ENCODE peak calls at places on chromosomes 13 and 19, in nine cellular contexts. M is CD8-positive, alpha-beta T cell; J is brain microvascular endothelial cell; Z is left ventricle myocardium inferior; L is AG04450; E is endodermal cell; S is tibial artery; C is fibroblast of lung; N is GM12878. A is an unnamed sample. For H3K27me3, the result is how much of the 10 kb centered on the place peaks cover.

GRCh38 chr13:41577437-41577836 is 120.1 kb downstream of the RGCC start:
- DNase-seq in M (no peak), J (no peak), Z (peak), L (no peak), E (no peak), S (peak), C (peak), N (no peak), A (no peak)

GRCh38 chr19:15714638-15715037 is 13.2 kb upstream of the OR10H2 start:
- DNase-seq in M (no peak), J (no peak), Z (no peak), L (no peak), E (no peak), S (no peak), C (no peak), N (no peak), A (no peak)

GRCh38 chr13:113009743-113010509 is 40.9 kb downstream of the MCF2L start:
- DNase-seq in M (no peak), J (no peak), Z (no peak), L (no peak), E (no peak), S (no peak), C (no peak), N (no peak), A (no peak)

GRCh38 chr13:37648604-37649003 is 50.0 kb upstream of the POSTN start:
- DNase-seq in M (no peak), J (peak), Z (no peak), L (peak), E (no peak), S (no peak), C (peak), N (no peak), A (no peak)

GRCh38 chr19:49687150-49687549 is 2.2 kb upstream of the ADM5 start:
- DNase-seq in M (no peak), J (no peak), Z (no peak), L (no peak), E (no peak), S (no peak), C (no peak), N (no peak), A (no peak)

GRCh38 chr19:31110331-31110730 is 238.9 kb downstream of the TSHZ3 start:
- DNase-seq in M (no peak), J (no peak), Z (no peak), L (no peak), E (peak), S (no peak), C (peak), N (no peak), A (no peak)

GRCh38 chr13:102693250-102693649 is 1.6 kb downstream of the METTL21C start:
- DNase-seq in M (no peak), J (no peak), Z (no peak), L (no peak), E (no peak), S (no peak), C (no peak), N (no peak), A (no peak)

GRCh38 chr19:46489445-46490272 is 6.0 kb downstream of the PNMA8B start:
- DNase-seq in M (no peak), J (peak), Z (peak), L (no peak), E (peak), S (peak), C (peak), N (no peak), A (peak)

GRCh38 chr19:50556236-50557008 is 11.8 kb downstream of the LRRC4B start:
- DNase-seq in M (peak), J (peak), Z (peak), L (peak), E (peak), S (peak), C (peak), N (peak), A (peak)

GRCh38 chr13:50400930-50401553 is 385.8 kb downstream of the KCNRG start:
- DNase-seq in M (no peak), J (peak), Z (no peak), L (peak), E (no peak), S (no peak), C (peak), N (no peak), A (peak)

GRCh38 chr19:2474232-2475017 is 1.5 kb upstream of the GADD45B start:
- DNase-seq in M (peak), J (peak), Z (peak), L (no peak), E (peak), S (peak), C (peak), N (no peak), A (peak)

GRCh38 chr19:46967578-46968018 is 52.0 kb upstream of the NPAS1 start:
- DNase-seq in M (peak), J (no peak), Z (peak), L (no peak), E (no peak), S (no peak), C (no peak), N (no peak), A (no peak)

GRCh38 chr13:31045621-31046081 is 113.2 kb downstream of the TEX26 start:
- DNase-seq in M (peak), J (peak), Z (no peak), L (peak), E (peak), S (peak), C (peak), N (peak), A (no peak)

GRCh38 chr19:10111405-10111811 is at the start of gene P2RY11:
- DNase-seq in M (no peak), J (no peak), Z (no peak), L (no peak), E (no peak), S (no peak), C (no peak), N (peak), A (no peak)

GRCh38 chr19:863305-863620 is 3.8 kb downstream of the CFD start:
- DNase-seq in M (no peak), J (no peak), Z (no peak), L (no peak), E (no peak), S (no peak), C (no peak), N (no peak), A (no peak)

GRCh38 chr13:34357435-34358232 is 539.7 kb downstream of the RFC3 start:
- DNase-seq in M (no peak), J (peak), Z (no peak), L (peak), E (peak), S (no peak), C (peak), N (no peak), A (no peak)

GRCh38 chr19:35065574-35065973 is 24.1 kb downstream of the HPN start:
- DNase-seq in M (no peak), J (no peak), Z (no peak), L (no peak), E (no peak), S (no peak), C (no peak), N (no peak), A (no peak)

GRCh38 chr13:42405665-42406390 is 133.9 kb downstream of the AKAP11 start:
- DNase-seq in M (no peak), J (peak), Z (no peak), L (no peak), E (no peak), S (no peak), C (no peak), N (peak), A (no peak)

GRCh38 chr13:33728271-33729037 is 89.5 kb upstream of the RFC3 start:
- DNase-seq in M (no peak), J (no peak), Z (peak), L (no peak), E (no peak), S (no peak), C (peak), N (peak), A (no peak)

GRCh38 chr13:93216122-93216521 is 10.5 kb upstream of the GPC6 start:
- DNase-seq in M (no peak), J (no peak), Z (no peak), L (no peak), E (peak), S (no peak), C (no peak), N (no peak), A (no peak)

GRCh38 chr19:8526345-8527062 is 12.5 kb upstream of the ZNF414 start:
- DNase-seq in M (no peak), J (peak), Z (peak), L (peak), E (peak), S (peak), C (peak), N (no peak), A (peak)

GRCh38 chr13:82847595-82847994 is 1034.7 kb downstream of the SLITRK1 start:
- DNase-seq in M (no peak), J (no peak), Z (no peak), L (no peak), E (no peak), S (no peak), C (no peak), N (no peak), A (no peak)

GRCh38 chr13:94093652-94094310 is 385.7 kb downstream of the DCT start:
- DNase-seq in M (no peak), J (no peak), Z (no peak), L (no peak), E (no peak), S (no peak), C (peak), N (no peak), A (no peak)

GRCh38 chr13:52428295-52428694 is 22.1 kb downstream of the VPS36 start:
- DNase-seq in M (no peak), J (peak), Z (no peak), L (peak), E (no peak), S (no peak), C (no peak), N (no peak), A (no peak)

GRCh38 chr19:43814663-43815352 is 12.3 kb upstream of the ZNF283 start:
- DNase-seq in M (no peak), J (no peak), Z (no peak), L (no peak), E (no peak), S (no peak), C (no peak), N (no peak), A (no peak)

GRCh38 chr19:43820861-43821215 is 6.3 kb upstream of the ZNF283 start:
- DNase-seq in M (no peak), J (no peak), Z (no peak), L (no peak), E (no peak), S (no peak), C (no peak), N (no peak), A (no peak)

GRCh38 chr19:43812689-43813088 is 10.4 kb upstream of the LYPD5 start:
- DNase-seq in M (no peak), J (no peak), Z (no peak), L (no peak), E (no peak), S (no peak), C (no peak), N (no peak), A (no peak)

GRCh38 chr19:43820098-43820860 is 6.8 kb upstream of the ZNF283 start:
- DNase-seq in M (peak), J (peak), Z (peak), L (peak), E (peak), S (no peak), C (peak), N (no peak), A (peak)

GRCh38 chr19:43818500-43818899 is 8.6 kb upstream of the ZNF283 start:
- DNase-seq in M (no peak), J (no peak), Z (no peak), L (no peak), E (no peak), S (no peak), C (no peak), N (no peak), A (no peak)
- H3K27me3 ChIP-seq in M (under half), J (under half), Z (under half), L (under half), E (under half), S (under half), C (under half), N (under half), A (under half)

GRCh38 chr13:72384879-72385278 is 342.6 kb downstream of the MZT1 start:
- DNase-seq in M (no peak), J (peak), Z (no peak), L (no peak), E (no peak), S (no peak), C (peak), N (no peak), A (no peak)
- H3K27me3 ChIP-seq in M (under half), J (under half), Z (under half), L (under half), E (under half), S (under half), C (under half), N (under half), A (under half)

DNA sequence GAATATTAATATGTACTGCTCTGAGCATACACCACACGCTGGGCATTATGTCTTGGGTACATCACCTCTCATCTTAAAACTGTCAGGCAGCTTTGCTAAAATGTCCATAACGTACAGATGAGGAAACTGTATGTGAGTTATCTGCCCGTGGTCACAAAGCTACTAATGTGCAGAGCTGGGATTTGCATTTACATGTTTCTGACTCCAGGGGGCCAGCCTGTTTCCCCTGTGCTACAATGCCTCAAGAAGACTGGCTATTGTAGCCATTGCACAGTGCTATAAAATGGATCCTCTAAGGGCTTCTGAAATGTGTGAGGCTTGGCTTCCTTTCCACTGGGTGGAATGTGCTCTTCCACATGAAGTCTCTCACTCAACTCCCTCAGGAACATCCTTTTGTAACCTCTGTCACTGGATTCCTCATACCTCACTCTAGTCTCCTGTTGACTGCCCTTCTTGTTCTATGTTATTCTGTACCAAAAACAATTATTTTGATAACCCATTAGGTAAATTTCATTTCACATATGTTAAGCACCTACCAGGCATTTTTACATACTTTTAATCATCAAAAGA is 95.6 kb upstream of the HTR2A start:
- DNase-seq in M (no peak), J (peak), Z (no peak), L (no peak), E (no peak), S (no peak), C (no peak), N (no peak), A (no peak)
- H3K27me3 ChIP-seq in M (under half), J (under half), Z (under half), L (under half), E (under half), S (under half), C (under half), N (under half), A (under half)

DNA sequence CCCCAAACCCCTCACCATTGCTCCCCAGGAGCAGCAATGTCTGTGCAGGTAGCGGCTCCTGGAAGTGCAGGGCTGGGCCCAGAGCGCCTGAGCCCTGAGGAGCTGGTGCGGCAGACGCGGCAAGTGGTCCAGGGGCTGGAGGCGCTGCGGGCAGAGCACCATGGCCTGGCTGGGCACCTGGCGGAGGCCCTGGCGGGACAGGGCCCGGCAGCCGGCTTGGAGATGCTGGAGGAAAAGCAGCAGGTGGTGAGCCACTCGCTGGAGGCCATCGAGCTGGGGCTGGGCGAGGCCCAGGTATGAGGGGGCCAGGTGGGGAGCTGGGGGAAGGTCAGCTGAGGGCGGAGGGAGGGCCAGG is 4.9 kb downstream of the KLC3 start:
- DNase-seq in M (no peak), J (no peak), Z (no peak), L (no peak), E (no peak), S (no peak), C (no peak), N (no peak), A (no peak)
- H3K27me3 ChIP-seq in M (under half), J (under half), Z (half or more), L (under half), E (under half), S (half or more), C (under half), N (under half), A (under half)